ENCODE peak calls at places on chromosomes 2 and 18, in nine cellular contexts. I is AG08395, O is amniotic stem cell, A is NCI-H460, H is T-helper 1 cell, J is left cardiac atrium, L is GM04504, Q is caudate nucleus, G is epithelial cell of proximal tubule. U is an unnamed sample.

GRCh38 chr2:218815649-218816048 is 16.0 kb downstream of the PRKAG3 start:
- DNase-seq in Q (no peak), L (no peak), I (no peak), J (no peak), A (no peak), H (no peak), O (no peak), G (no peak), U (no peak)

GRCh38 chr18:7084080-7084765 is 33.4 kb downstream of the LAMA1 start:
- DNase-seq in H (no peak), I (no peak), Q (no peak), L (peak; percentile 4), J (no peak), O (no peak), A (peak; percentile 30), G (peak; percentile 69), U (peak; percentile 17)

GRCh38 chr2:126942427-126943203 is 43.9 kb downstream of the TEX51 start:
- DNase-seq in H (no peak), L (no peak), O (no peak), A (no peak), Q (no peak), J (no peak), G (no peak), I (no peak), U (no peak)

GRCh38 chr2:88614497-88615157 is 12.6 kb downstream of the EIF2AK3 start:
- DNase-seq in O (no peak), Q (no peak), L (no peak), G (no peak), I (no peak), H (no peak), A (no peak), J (no peak), U (no peak)

GRCh38 chr2:98253461-98254073 is 92.7 kb upstream of the CNGA3 start:
- DNase-seq in Q (no peak), O (no peak), A (no peak), L (peak; percentile 17), G (no peak), I (peak; percentile 15), H (no peak), J (no peak), U (no peak)

GRCh38 chr2:144595686-144596073 is 75.8 kb upstream of the ZEB2 start:
- DNase-seq in J (no peak), A (no peak), I (no peak), O (no peak), G (no peak), L (no peak), H (no peak), Q (no peak), U (no peak)

GRCh38 chr2:152847067-152847466 is 128.6 kb downstream of the ARL6IP6 start:
- DNase-seq in Q (no peak), I (peak; percentile 65), O (no peak), J (no peak), G (no peak), A (no peak), L (peak; percentile 71), H (no peak), U (no peak)

GRCh38 chr2:227655454-227655853 is 11.2 kb upstream of the SCYGR5 start:
- DNase-seq in Q (no peak), A (peak; percentile 81), G (peak; percentile 66), I (peak; percentile 94), L (peak; percentile 71), H (no peak), J (no peak), O (peak; percentile 66), U (peak; percentile 66)

GRCh38 chr2:149098722-149099121 is 60.2 kb downstream of the LYPD6B start:
- DNase-seq in I (peak; percentile 63), O (no peak), H (no peak), L (peak; percentile 97), A (no peak), G (no peak), J (no peak), Q (no peak), U (peak; percentile 73)

GRCh38 chr2:46241344-46241743 is 55.9 kb upstream of the EPAS1 start:
- DNase-seq in I (peak; percentile 12), J (no peak), Q (no peak), G (no peak), L (no peak), O (no peak), A (no peak), H (no peak), U (no peak)

GRCh38 chr2:145410096-145410495 is 890.2 kb upstream of the ZEB2 start:
- DNase-seq in O (no peak), G (no peak), I (no peak), L (no peak), J (no peak), A (no peak), H (no peak), Q (no peak), U (no peak)

GRCh38 chr18:36848609-36849008 is 19.7 kb downstream of the KIAA1328 start:
- DNase-seq in A (no peak), I (no peak), G (no peak), J (no peak), H (no peak), L (no peak), O (no peak), Q (no peak), U (no peak)

GRCh38 chr18:76759056-76759455 is 63.3 kb upstream of the ZNF236 start:
- DNase-seq in G (no peak), I (no peak), A (no peak), L (no peak), O (no peak), H (no peak), J (no peak), Q (no peak), U (no peak)

GRCh38 chr18:69044215-69044614 is 246.3 kb downstream of the CCDC102B start:
- DNase-seq in Q (no peak), O (no peak), G (no peak), H (no peak), J (no peak), L (no peak), I (no peak), A (no peak), U (no peak)

GRCh38 chr2:11862049-11862448 is 115.6 kb downstream of the LPIN1 start:
- DNase-seq in Q (no peak), J (no peak), G (no peak), H (no peak), L (no peak), O (no peak), A (no peak), I (no peak), U (no peak)

GRCh38 chr2:66587216-66587615 is 152.3 kb downstream of the MEIS1 start:
- DNase-seq in A (no peak), L (no peak), Q (no peak), J (no peak), O (no peak), H (no peak), G (no peak), I (no peak), U (no peak)

GRCh38 chr18:3845176-3845575 is 395.2 kb downstream of the TGIF1 start:
- DNase-seq in A (no peak), I (no peak), L (no peak), G (no peak), J (no peak), H (no peak), O (no peak), Q (no peak), U (no peak)

GRCh38 chr2:205658068-205658467 is 24.2 kb upstream of the NRP2 start:
- DNase-seq in I (no peak), A (no peak), L (no peak), Q (no peak), O (no peak), G (no peak), H (no peak), J (no peak), U (no peak)

GRCh38 chr2:113922784-113923183 is 32.9 kb downstream of the ACTR3 start:
- DNase-seq in L (no peak), H (no peak), G (no peak), O (no peak), I (no peak), Q (no peak), A (no peak), J (no peak), U (no peak)

GRCh38 chr2:152594792-152595191 is 122.5 kb downstream of the PRPF40A start:
- DNase-seq in I (peak; percentile 15), H (no peak), G (no peak), J (peak; percentile 53), L (no peak), O (no peak), A (no peak), Q (no peak), U (no peak)

GRCh38 chr18:74768096-74768495 is 170.4 kb downstream of the ZNF407 start:
- DNase-seq in H (no peak), G (no peak), Q (no peak), J (no peak), L (no peak), I (no peak), A (no peak), O (no peak), U (no peak)

GRCh38 chr2:64457518-64457917 is 3.6 kb downstream of the LGALSL start:
- DNase-seq in A (no peak), J (no peak), I (no peak), L (no peak), G (no peak), H (no peak), Q (no peak), O (no peak), U (no peak)

GRCh38 chr2:68385232-68385906 is 20.3 kb downstream of the PLEK start:
- DNase-seq in J (no peak), H (no peak), I (no peak), O (no peak), Q (no peak), L (no peak), G (no peak), A (no peak), U (no peak)

GRCh38 chr2:160721089-160722040 is 227.8 kb upstream of the RBMS1 start:
- DNase-seq in A (no peak), Q (no peak), O (no peak), J (no peak), L (no peak), H (no peak), I (peak; percentile 13), G (no peak), U (peak; percentile 62)

GRCh38 chr2:241003047-241003360 is 4.6 kb downstream of the SNED1 start:
- DNase-seq in Q (no peak), J (no peak), G (no peak), L (no peak), I (no peak), H (no peak), A (no peak), O (no peak), U (no peak)

GRCh38 chr2:151553-152328 is 105.4 kb upstream of the FAM110C start:
- DNase-seq in H (no peak), G (no peak), O (no peak), A (no peak), J (no peak), I (no peak), L (no peak), Q (no peak), U (no peak)

GRCh38 chr2:127045792-127046501 is 61.0 kb downstream of the BIN1 start:
- DNase-seq in J (no peak), O (no peak), H (no peak), I (no peak), G (no peak), L (no peak), A (no peak), Q (no peak), U (no peak)

GRCh38 chr2:200453853-200454524 is 55.9 kb downstream of the KCTD18 start:
- DNase-seq in G (no peak), J (no peak), O (no peak), H (no peak), L (no peak), I (no peak), Q (no peak), A (no peak), U (no peak)

GRCh38 chr2:29990112-29990511 is 68.7 kb upstream of the ALK start:
- DNase-seq in Q (no peak), G (peak; percentile 20), A (no peak), L (no peak), O (no peak), H (no peak), I (no peak), J (no peak), U (no peak)

GRCh38 chr2:175630319-175631246 is 371.5 kb downstream of the LNPK start:
- DNase-seq in O (no peak), A (no peak), H (no peak), G (no peak), I (no peak), J (no peak), Q (no peak), L (no peak), U (no peak)

GRCh38 chr2:176096243-176096985 is 3.2 kb upstream of the HOXD12 start:
- DNase-seq in I (no peak), Q (no peak), A (no peak), L (no peak), O (no peak), J (no peak), G (no peak), H (no peak), U (no peak)